ENCODE peak calls at places on chromosomes 5 and 9, in seven cellular contexts. M is HepG2, J is sigmoid colon, V is IMR-90, Q is astrocyte, D is foreskin fibroblast, A is OCI-LY7. Z is an unnamed sample.

GRCh38 chr5:30804739-30805313 is 388.7 kb upstream of the CDH6 start:
- DNase-seq in M (no peak), V (peak), A (no peak), J (no peak), Q (peak), D (no peak), Z (no peak)

GRCh38 chr5:38830521-38831051 is 15.2 kb upstream of the OSMR start:
- DNase-seq in M (peak), V (peak), Q (no peak), J (no peak), A (no peak), D (peak), Z (no peak)

GRCh38 chr9:27019589-27019988 is 14.1 kb upstream of the LRRC19 start:
- DNase-seq in Q (peak), D (peak), J (no peak), V (peak), A (no peak), M (no peak), Z (peak)

GRCh38 chr9:7862170-7862569 is 62.6 kb upstream of the DMAC1 start:
- DNase-seq in M (no peak), J (no peak), V (no peak), Q (no peak), D (no peak), A (no peak), Z (no peak)

GRCh38 chr5:2755811-2756210 is 4.3 kb upstream of the IRX2 start:
- DNase-seq in V (no peak), A (no peak), M (no peak), J (no peak), Q (no peak), D (peak), Z (no peak)

GRCh38 chr9:137385061-137385655 is 37.8 kb downstream of the EXD3 start:
- DNase-seq in Q (no peak), D (no peak), J (peak), V (no peak), M (no peak), A (no peak), Z (no peak)

GRCh38 chr9:138051586-138052321 is 174.2 kb downstream of the CACNA1B start:
- DNase-seq in J (peak), V (no peak), A (no peak), M (no peak), D (no peak), Q (no peak), Z (no peak)

GRCh38 chr5:131641494-131641893 is 6.5 kb upstream of the RAPGEF6 start:
- DNase-seq in J (no peak), M (no peak), V (no peak), Q (no peak), A (no peak), D (no peak), Z (no peak)

GRCh38 chr5:112636288-112636731 is 101.4 kb upstream of the APC start:
- DNase-seq in M (no peak), J (no peak), A (no peak), Q (no peak), V (no peak), D (no peak), Z (no peak)

GRCh38 chr5:57832873-57833272 is 350.3 kb upstream of the ACTBL2 start:
- DNase-seq in J (no peak), A (no peak), M (no peak), V (no peak), Q (no peak), D (no peak), Z (no peak)

GRCh38 chr5:98205691-98206461 is 567.6 kb upstream of the RGMB start:
- DNase-seq in A (no peak), D (peak), M (no peak), J (no peak), Q (peak), V (peak), Z (no peak)

GRCh38 chr5:86814315-86814714 is 196.6 kb downstream of the COX7C start:
- DNase-seq in Q (no peak), D (no peak), A (no peak), J (no peak), V (no peak), M (no peak), Z (no peak)

GRCh38 chr5:131382407-131383395 is 118.8 kb downstream of the CDC42SE2 start:
- DNase-seq in J (no peak), Q (no peak), D (peak), M (peak), A (peak), V (peak), Z (no peak)

GRCh38 chr9:77848897-77849296 is 182.7 kb downstream of the GNAQ start:
- DNase-seq in M (no peak), V (peak), J (peak), Q (peak), A (no peak), D (peak), Z (peak)

GRCh38 chr5:73603998-73604397 is 22.0 kb upstream of the ARHGEF28 start:
- DNase-seq in Q (no peak), J (no peak), M (no peak), A (no peak), V (no peak), D (no peak), Z (no peak)

GRCh38 chr9:100222674-100223073 is 123.6 kb downstream of the INVS start:
- DNase-seq in M (no peak), Q (peak), J (no peak), A (peak), D (peak), V (peak), Z (no peak)

GRCh38 chr5:11182441-11183080 is 421.5 kb upstream of the DAP start:
- DNase-seq in A (peak), J (no peak), Q (peak), D (peak), V (peak), M (peak), Z (peak)

GRCh38 chr5:120771181-120771580 is 307.1 kb downstream of the PRR16 start:
- DNase-seq in Q (no peak), A (no peak), M (no peak), J (no peak), V (peak), D (peak), Z (no peak)

GRCh38 chr5:75320341-75320740 is 16.7 kb upstream of the HMGCR start:
- DNase-seq in V (no peak), J (no peak), Q (no peak), D (no peak), M (no peak), A (no peak), Z (no peak)

GRCh38 chr9:124782661-124783574 is 6.0 kb downstream of the OLFML2A start:
- DNase-seq in A (no peak), V (no peak), J (peak), Q (no peak), M (no peak), D (no peak), Z (no peak)

GRCh38 chr5:67248703-67249589 is 52.3 kb upstream of the CD180 start:
- DNase-seq in Q (peak), D (peak), A (no peak), V (no peak), M (no peak), J (no peak), Z (no peak)

GRCh38 chr9:130835441-130836298 is 616 bp downstream of the ABL1 start:
- DNase-seq in M (no peak), J (peak), D (peak), Q (peak), A (no peak), V (peak), Z (no peak)

GRCh38 chr9:5851445-5851844 is 18.5 kb upstream of the ERMP1 start:
- DNase-seq in D (peak), M (no peak), Q (peak), V (peak), A (no peak), J (no peak), Z (no peak)
- TF ChIP-seq CTCF in D (no peak), M (no peak), Q (no peak), V (no peak), A (no peak), J (no peak), Z (no peak)

DNA sequence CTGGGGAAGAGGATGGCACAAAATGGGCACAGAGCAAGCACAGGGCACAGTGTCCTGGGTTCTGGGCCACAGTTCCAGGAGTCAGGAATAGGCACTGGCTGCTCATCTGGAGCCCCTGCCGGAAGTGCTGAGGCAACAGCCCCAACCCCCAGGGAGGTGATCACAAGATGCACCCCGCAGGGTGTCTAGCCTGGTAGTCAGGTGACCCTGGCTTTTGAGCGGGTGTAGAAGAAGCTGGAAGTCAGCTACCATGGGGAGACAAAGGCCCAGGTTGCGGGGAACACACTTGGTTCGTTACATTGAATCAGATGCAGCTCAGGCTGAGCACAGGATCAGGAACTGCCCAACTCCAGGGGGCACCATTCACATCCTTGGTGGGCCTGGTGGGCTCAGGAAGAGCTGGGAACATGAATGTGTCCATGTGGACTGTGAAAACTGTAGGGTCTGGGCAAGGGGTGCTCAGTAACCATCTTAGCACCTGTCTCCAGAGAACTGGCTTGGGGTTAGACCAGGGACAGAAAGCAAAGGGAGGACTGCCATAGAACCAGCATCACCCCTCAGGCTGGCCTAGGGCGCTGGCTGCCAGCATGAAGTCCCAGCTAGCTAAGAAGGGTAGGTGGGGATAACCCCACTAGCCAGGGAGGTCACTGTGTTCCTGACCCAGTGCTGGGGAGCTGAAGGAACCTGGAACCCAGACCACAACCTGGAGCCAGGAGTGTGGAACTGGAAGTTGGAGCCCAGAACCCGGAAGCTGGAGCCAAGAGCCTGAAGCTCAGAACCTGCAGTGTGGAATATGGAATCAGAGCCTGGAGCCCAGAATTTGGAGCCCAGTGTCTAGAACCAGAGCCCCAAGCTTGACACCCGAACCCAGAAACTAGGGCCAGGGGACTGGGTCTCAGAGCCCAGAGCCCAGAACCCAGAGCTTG is 6.1 kb upstream of the SLC34A1 start:
- DNase-seq in V (no peak), A (no peak), Q (no peak), M (no peak), J (no peak), D (no peak), Z (no peak)
- TF ChIP-seq CTCF in V (no peak), A (peak), Q (no peak), M (peak), J (no peak), D (no peak), Z (no peak)

DNA sequence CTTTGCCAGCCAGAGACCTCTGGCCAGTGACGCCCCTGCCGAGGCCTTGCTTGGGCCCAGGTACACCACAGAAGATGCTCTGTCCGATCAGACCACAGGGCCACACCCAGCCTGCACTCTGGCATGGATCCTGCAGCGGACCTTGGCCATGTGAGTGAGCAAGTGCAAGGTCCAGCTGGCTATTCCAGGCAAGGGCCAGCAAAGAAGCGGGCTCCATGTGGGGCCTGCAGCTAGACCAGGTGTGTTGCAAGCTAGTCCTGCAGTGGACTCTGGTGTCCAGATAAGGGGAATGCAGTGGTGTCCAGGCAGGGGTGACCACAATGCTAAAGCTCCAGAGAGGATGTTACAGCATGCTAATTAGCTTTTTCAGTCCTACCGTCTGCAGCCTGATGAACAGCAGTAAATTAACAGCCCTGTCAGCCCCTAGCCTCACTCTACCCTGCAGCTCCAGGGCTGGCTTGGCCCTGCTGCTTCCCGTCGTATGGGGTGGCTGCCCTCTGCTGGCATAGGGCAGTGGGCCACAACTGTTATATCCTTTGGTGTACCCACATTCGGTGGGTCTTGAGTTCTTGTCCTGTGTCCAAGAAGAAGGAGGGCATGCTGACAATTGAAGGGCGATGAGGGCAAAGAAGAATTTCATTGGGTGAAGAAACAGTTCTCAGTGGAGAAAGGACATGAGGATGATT is 284.5 kb upstream of the POU5F2 start:
- DNase-seq in V (no peak), J (no peak), D (no peak), A (no peak), M (peak), Q (no peak), Z (no peak)
- TF ChIP-seq CTCF in V (no peak), J (no peak), D (no peak), A (no peak), M (peak), Q (no peak), Z (no peak)

DNA sequence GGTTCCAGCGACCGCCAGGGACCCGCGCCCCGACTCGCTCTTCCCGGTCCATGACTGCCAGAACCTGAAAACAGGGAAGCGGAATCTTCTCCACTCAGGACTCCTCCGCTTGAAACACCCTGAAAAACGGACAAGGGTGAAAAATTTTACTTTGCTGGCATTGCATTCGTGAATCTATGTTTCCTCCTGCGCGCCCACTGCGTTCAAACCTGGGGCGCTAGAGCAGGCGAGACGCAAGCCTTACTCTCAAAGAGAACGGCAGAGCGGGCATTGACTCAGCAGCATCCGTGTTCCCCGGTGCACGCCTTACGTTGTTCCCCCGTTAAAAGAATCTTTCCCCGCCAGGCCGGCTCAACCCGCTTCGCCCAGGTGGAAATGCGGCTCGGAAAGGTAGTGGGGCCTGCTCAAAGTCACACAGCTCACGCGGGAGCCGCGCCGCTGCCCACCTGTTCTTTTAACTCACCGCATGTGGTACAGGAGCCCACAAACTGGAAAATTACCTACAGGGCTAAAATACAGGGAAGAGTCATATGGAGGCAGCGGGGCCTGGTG is 999 bp upstream of the DRD1 start:
- DNase-seq in A (no peak), V (no peak), Q (no peak), D (no peak), J (no peak), M (no peak), Z (no peak)
- TF ChIP-seq CTCF in A (no peak), V (no peak), Q (no peak), D (no peak), J (peak), M (no peak), Z (no peak)

DNA sequence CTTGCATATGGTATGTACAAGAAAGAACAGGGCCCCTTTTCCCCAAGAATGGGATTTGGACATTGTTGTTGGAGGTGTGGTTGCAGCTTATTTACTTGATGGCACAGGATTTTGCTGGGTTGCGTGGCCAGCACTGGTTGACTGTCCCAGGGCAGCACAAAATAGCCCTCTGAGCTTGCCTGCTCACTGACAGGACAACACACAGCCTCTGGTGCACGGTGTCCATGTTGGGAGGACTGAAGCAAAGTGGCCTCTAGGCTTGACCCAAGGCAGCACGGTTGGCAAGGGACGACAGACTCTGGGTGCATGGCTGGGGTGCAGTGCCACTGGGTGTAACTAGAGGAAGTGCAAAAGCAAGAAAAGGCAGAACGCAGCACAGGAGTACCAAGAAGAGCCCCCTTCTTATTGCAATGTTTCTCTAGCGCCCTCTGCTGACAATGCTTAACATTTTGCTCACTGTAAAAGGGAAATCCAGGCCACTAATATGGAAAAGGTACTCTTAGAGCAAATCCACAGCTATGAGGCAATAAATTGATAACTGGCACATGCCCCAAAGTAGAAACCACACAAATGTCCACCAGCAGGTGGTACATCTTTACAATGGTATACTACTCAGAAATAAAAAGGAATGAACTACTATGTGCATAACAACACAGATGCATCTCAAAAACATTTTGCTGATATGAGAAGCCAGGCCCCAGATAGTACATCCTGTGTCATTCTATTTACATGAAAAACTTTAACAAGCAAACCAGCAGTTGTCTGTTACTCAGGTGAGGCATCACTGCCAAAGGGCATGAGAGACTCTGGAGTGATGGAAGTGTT is 47.4 kb upstream of the BARX1 start:
- DNase-seq in J (no peak), V (peak), Q (peak), D (peak), M (peak), A (peak), Z (no peak)
- TF ChIP-seq CTCF in J (no peak), V (peak), Q (peak), D (peak), M (peak), A (peak), Z (peak)

GRCh38 chr5:177228751-177229150 is 74.8 kb downstream of the RAB24 start:
- DNase-seq in D (no peak), J (no peak), M (no peak), A (no peak), Q (no peak), V (no peak), Z (no peak)
- TF ChIP-seq CTCF in D (no peak), J (peak), M (no peak), A (peak), Q (no peak), V (no peak), Z (no peak)

GRCh38 chr5:61617995-61618525 is 286.0 kb downstream of the ZSWIM6 start:
- DNase-seq in V (no peak), Q (no peak), J (no peak), M (no peak), D (no peak), A (no peak), Z (no peak)
- TF ChIP-seq CTCF in V (no peak), Q (no peak), J (no peak), M (no peak), D (no peak), A (no peak), Z (no peak)

GRCh38 chr5:103256178-103256577 is 2.4 kb upstream of the MACIR start:
- DNase-seq in Q (no peak), V (no peak), A (no peak), M (peak), D (no peak), J (no peak), Z (no peak)
- TF ChIP-seq CTCF in Q (no peak), V (no peak), A (peak), M (peak), D (peak), J (no peak), Z (no peak)